ENCODE peak calls at places on chromosome 6, in ten cellular contexts. Q is GM20000; J is GM04504; R is heart left ventricle; N is iPS DF 19.7; Y is psoas muscle; D is stimulated activated CD8-positive, alpha-beta memory T cell treated with anti-CD3 and anti-CD28 coated beads, Interleukin-7, amount 100 ng/mL, for 48 hours; O is NCI-H2171 treated with DMSO at 0.1 percent for 48 hours; S is WTC11; K is AG08396. W is an unnamed sample.

GRCh38 chr6:28657756-28658465 is 132.2 kb downstream of the GPX5 start:
- DNase-seq in Q (peak), J (no peak), R (no peak), N (no peak), Y (no peak), D (peak), O (peak), S (peak), K (peak), W (peak)

GRCh38 chr6:89050155-89050554 is 30.4 kb upstream of the PNRC1 start:
- DNase-seq in Q (no peak), J (no peak), R (no peak), N (no peak), Y (peak), D (no peak), O (no peak), S (no peak), K (no peak), W (no peak)

GRCh38 chr6:163320402-163320801 is 94.1 kb upstream of the QKI start:
- DNase-seq in Q (no peak), J (no peak), R (no peak), N (no peak), Y (no peak), D (no peak), O (no peak), S (no peak), K (no peak), W (no peak)

GRCh38 chr6:169326067-169326799 is 72.6 kb upstream of the THBS2 start:
- DNase-seq in Q (no peak), J (no peak), R (no peak), N (peak), Y (no peak), D (no peak), O (no peak), S (peak), K (no peak), W (no peak)

GRCh38 chr6:29478740-29479139 is 9.0 kb downstream of the MAS1L start:
- DNase-seq in Q (no peak), J (no peak), R (no peak), N (no peak), Y (no peak), D (no peak), O (no peak), S (no peak), K (no peak), W (no peak)

GRCh38 chr6:81759782-81760181 is 7.3 kb upstream of the TENT5A start:
- DNase-seq in Q (no peak), J (no peak), R (no peak), N (no peak), Y (no peak), D (no peak), O (no peak), S (no peak), K (no peak), W (no peak)

GRCh38 chr6:90428514-90428913 is 131.9 kb upstream of the BACH2 start:
- DNase-seq in Q (no peak), J (no peak), R (no peak), N (no peak), Y (no peak), D (no peak), O (peak), S (no peak), K (no peak), W (no peak)

GRCh38 chr6:163413345-163414116 is 987 bp upstream of the QKI start:
- DNase-seq in Q (peak), J (peak), R (peak), N (no peak), Y (peak), D (peak), O (peak), S (peak), K (peak), W (peak)